ENCODE peak calls at places on chromosome 3, in seven cellular contexts. One of them, this sample, is unnamed.
A peak's percentile ranks its signal among the peaks of the same experiment; 100 is the strongest.

GRCh38 chr3:184336484-184337230 is 743 bp upstream of the FAM131A start:
- DNase-seq in HepG2: peak; percentile 62
- DNase-seq in heart right ventricle: no peak
- DNase-seq in tibial nerve: peak; percentile 60
- DNase-seq in stomach: peak; percentile 55
- DNase-seq in neural progenitor cell: peak; percentile 72
- DNase-seq in CD4-positive, alpha-beta memory T cell: no peak
- DNase-seq in this sample: no peak

GRCh38 chr3:44104668-44105321 is 136.9 kb upstream of the TOPAZ1 start:
- DNase-seq in HepG2: no peak
- DNase-seq in heart right ventricle: no peak
- DNase-seq in tibial nerve: no peak
- DNase-seq in stomach: no peak
- DNase-seq in neural progenitor cell: no peak
- DNase-seq in CD4-positive, alpha-beta memory T cell: no peak
- DNase-seq in this sample: no peak

GRCh38 chr3:72043212-72044133 is 258.5 kb upstream of the PROK2 start:
- DNase-seq in HepG2: no peak
- DNase-seq in heart right ventricle: no peak
- DNase-seq in tibial nerve: no peak
- DNase-seq in stomach: no peak
- DNase-seq in neural progenitor cell: no peak
- DNase-seq in CD4-positive, alpha-beta memory T cell: no peak
- DNase-seq in this sample: no peak

GRCh38 chr3:38646630-38647029 is 2.9 kb downstream of the SCN5A start:
- DNase-seq in HepG2: peak; percentile 60
- DNase-seq in heart right ventricle: no peak
- DNase-seq in tibial nerve: no peak
- DNase-seq in stomach: no peak
- DNase-seq in neural progenitor cell: peak; percentile 74
- DNase-seq in CD4-positive, alpha-beta memory T cell: no peak
- DNase-seq in this sample: no peak

GRCh38 chr3:179181021-179181472 is 32.9 kb downstream of the PIK3CA start:
- DNase-seq in HepG2: no peak
- DNase-seq in heart right ventricle: no peak
- DNase-seq in tibial nerve: no peak
- DNase-seq in stomach: no peak
- DNase-seq in neural progenitor cell: no peak
- DNase-seq in CD4-positive, alpha-beta memory T cell: no peak
- DNase-seq in this sample: no peak

GRCh38 chr3:186241910-186242821 is 119.9 kb downstream of the DGKG start:
- DNase-seq in HepG2: peak; percentile 92
- DNase-seq in heart right ventricle: peak; percentile 65
- DNase-seq in tibial nerve: peak; percentile 58
- DNase-seq in stomach: peak; percentile 76
- DNase-seq in neural progenitor cell: peak; percentile 84
- DNase-seq in CD4-positive, alpha-beta memory T cell: no peak
- DNase-seq in this sample: no peak

GRCh38 chr3:176579741-176580185 is 617.5 kb downstream of the TBL1XR1 start:
- DNase-seq in HepG2: no peak
- DNase-seq in heart right ventricle: no peak
- DNase-seq in tibial nerve: no peak
- DNase-seq in stomach: no peak
- DNase-seq in neural progenitor cell: no peak
- DNase-seq in CD4-positive, alpha-beta memory T cell: no peak
- DNase-seq in this sample: no peak

GRCh38 chr3:119700269-119700919 is 2.4 kb upstream of the CFAP91 start:
- DNase-seq in HepG2: peak; percentile 3
- DNase-seq in heart right ventricle: no peak
- DNase-seq in tibial nerve: no peak
- DNase-seq in stomach: no peak
- DNase-seq in neural progenitor cell: no peak
- DNase-seq in CD4-positive, alpha-beta memory T cell: peak; percentile 16
- DNase-seq in this sample: no peak

GRCh38 chr3:165788531-165788930 is 48.7 kb downstream of the BCHE start:
- DNase-seq in HepG2: no peak
- DNase-seq in heart right ventricle: no peak
- DNase-seq in tibial nerve: no peak
- DNase-seq in stomach: no peak
- DNase-seq in neural progenitor cell: no peak
- DNase-seq in CD4-positive, alpha-beta memory T cell: no peak
- DNase-seq in this sample: no peak

GRCh38 chr3:57953541-57953940 is 54.7 kb upstream of the FLNB start:
- DNase-seq in HepG2: no peak
- DNase-seq in heart right ventricle: no peak
- DNase-seq in tibial nerve: no peak
- DNase-seq in stomach: no peak
- DNase-seq in neural progenitor cell: no peak
- DNase-seq in CD4-positive, alpha-beta memory T cell: no peak
- DNase-seq in this sample: no peak

GRCh38 chr3:14988988-14989394 is 41.6 kb downstream of the NR2C2 start:
- DNase-seq in HepG2: peak; percentile 26
- DNase-seq in heart right ventricle: no peak
- DNase-seq in tibial nerve: no peak
- DNase-seq in stomach: no peak
- DNase-seq in neural progenitor cell: peak; percentile 30
- DNase-seq in CD4-positive, alpha-beta memory T cell: no peak
- DNase-seq in this sample: no peak

GRCh38 chr3:157487339-157487738 is 15.9 kb downstream of the VEPH1 start:
- DNase-seq in HepG2: no peak
- DNase-seq in heart right ventricle: no peak
- DNase-seq in tibial nerve: no peak
- DNase-seq in stomach: no peak
- DNase-seq in neural progenitor cell: no peak
- DNase-seq in CD4-positive, alpha-beta memory T cell: no peak
- DNase-seq in this sample: no peak

GRCh38 chr3:10437995-10438901 is 67.1 kb downstream of the ATP2B2 start:
- DNase-seq in HepG2: no peak
- DNase-seq in heart right ventricle: no peak
- DNase-seq in tibial nerve: no peak
- DNase-seq in stomach: no peak
- DNase-seq in neural progenitor cell: no peak
- DNase-seq in CD4-positive, alpha-beta memory T cell: no peak
- DNase-seq in this sample: peak; percentile 82

GRCh38 chr3:126556637-126557414 is 1.9 kb downstream of the C3orf22 start:
- DNase-seq in HepG2: no peak
- DNase-seq in heart right ventricle: no peak
- DNase-seq in tibial nerve: no peak
- DNase-seq in stomach: peak; percentile 5
- DNase-seq in neural progenitor cell: no peak
- DNase-seq in CD4-positive, alpha-beta memory T cell: no peak
- DNase-seq in this sample: no peak

GRCh38 chr3:132721479-132722164 is 587 bp downstream of the NPHP3 start:
- DNase-seq in HepG2: peak; percentile 59
- DNase-seq in heart right ventricle: peak; percentile 74
- DNase-seq in tibial nerve: peak; percentile 37
- DNase-seq in stomach: peak; percentile 70
- DNase-seq in neural progenitor cell: peak; percentile 88
- DNase-seq in CD4-positive, alpha-beta memory T cell: no peak
- DNase-seq in this sample: no peak

GRCh38 chr3:121660356-121661171 is at the start of gene HCLS1:
- DNase-seq in HepG2: no peak
- DNase-seq in heart right ventricle: peak; percentile 31
- DNase-seq in tibial nerve: peak; percentile 41
- DNase-seq in stomach: peak; percentile 51
- DNase-seq in neural progenitor cell: no peak
- DNase-seq in CD4-positive, alpha-beta memory T cell: peak; percentile 82
- DNase-seq in this sample: no peak

GRCh38 chr3:149316427-149316826 is 17.0 kb downstream of the TM4SF18 start:
- DNase-seq in HepG2: no peak
- DNase-seq in heart right ventricle: no peak
- DNase-seq in tibial nerve: no peak
- DNase-seq in stomach: peak; percentile 33
- DNase-seq in neural progenitor cell: no peak
- DNase-seq in CD4-positive, alpha-beta memory T cell: no peak
- DNase-seq in this sample: no peak

GRCh38 chr3:8887435-8888295 is 75.6 kb downstream of the RAD18 start:
- DNase-seq in HepG2: no peak
- DNase-seq in heart right ventricle: no peak
- DNase-seq in tibial nerve: no peak
- DNase-seq in stomach: no peak
- DNase-seq in neural progenitor cell: no peak
- DNase-seq in CD4-positive, alpha-beta memory T cell: no peak
- DNase-seq in this sample: no peak

GRCh38 chr3:70067860-70068479 is 68.4 kb downstream of the SAMMSON start:
- DNase-seq in HepG2: no peak
- DNase-seq in heart right ventricle: no peak
- DNase-seq in tibial nerve: no peak
- DNase-seq in stomach: no peak
- DNase-seq in neural progenitor cell: no peak
- DNase-seq in CD4-positive, alpha-beta memory T cell: no peak
- DNase-seq in this sample: no peak

GRCh38 chr3:196218155-196218712 is 1.9 kb downstream of the SLC51A start:
- DNase-seq in HepG2: no peak
- DNase-seq in heart right ventricle: no peak
- DNase-seq in tibial nerve: no peak
- DNase-seq in stomach: no peak
- DNase-seq in neural progenitor cell: no peak
- DNase-seq in CD4-positive, alpha-beta memory T cell: no peak
- DNase-seq in this sample: no peak

GRCh38 chr3:169465416-169465815 is 198.1 kb downstream of the MECOM start:
- DNase-seq in HepG2: no peak
- DNase-seq in heart right ventricle: no peak
- DNase-seq in tibial nerve: no peak
- DNase-seq in stomach: no peak
- DNase-seq in neural progenitor cell: no peak
- DNase-seq in CD4-positive, alpha-beta memory T cell: no peak
- DNase-seq in this sample: no peak

GRCh38 chr3:71031914-71032521 is 551.5 kb downstream of the FOXP1 start:
- DNase-seq in HepG2: no peak
- DNase-seq in heart right ventricle: peak; percentile 21
- DNase-seq in tibial nerve: no peak
- DNase-seq in stomach: no peak
- DNase-seq in neural progenitor cell: no peak
- DNase-seq in CD4-positive, alpha-beta memory T cell: no peak
- DNase-seq in this sample: no peak

GRCh38 chr3:115423170-115423569 is 200.1 kb upstream of the GAP43 start:
- DNase-seq in HepG2: no peak
- DNase-seq in heart right ventricle: no peak
- DNase-seq in tibial nerve: no peak
- DNase-seq in stomach: no peak
- DNase-seq in neural progenitor cell: no peak
- DNase-seq in CD4-positive, alpha-beta memory T cell: no peak
- DNase-seq in this sample: no peak

DNA sequence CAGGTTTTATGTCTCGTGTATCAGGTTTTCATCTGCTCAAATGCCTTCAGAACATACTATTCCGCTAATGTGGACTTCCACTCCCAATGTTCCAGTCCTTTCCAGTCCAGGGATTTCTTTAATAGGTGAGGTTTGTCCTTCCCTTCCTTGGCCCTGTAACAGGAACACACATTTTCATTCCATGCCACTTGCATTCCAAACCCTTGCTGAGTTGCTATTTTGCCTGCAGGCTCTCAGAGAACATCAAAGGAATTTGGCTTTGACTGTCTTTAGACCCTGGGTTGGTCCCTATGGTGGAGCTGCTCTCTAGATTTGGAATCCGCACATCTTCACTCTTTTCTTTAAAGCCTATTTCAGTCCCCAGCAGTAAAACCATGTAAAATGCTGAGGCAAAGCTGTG is 12.3 kb upstream of the ALCAM start:
- DNase-seq in HepG2: no peak
- DNase-seq in heart right ventricle: no peak
- DNase-seq in tibial nerve: no peak
- DNase-seq in stomach: no peak
- DNase-seq in neural progenitor cell: peak; percentile 52
- DNase-seq in CD4-positive, alpha-beta memory T cell: no peak
- DNase-seq in this sample: no peak
- H3K4me3 ChIP-seq in HepG2: no peak overlapping the region
- H3K4me3 ChIP-seq in heart right ventricle: no peak overlapping the region
- H3K4me3 ChIP-seq in tibial nerve: peak overlapping the region; percentile 46
- H3K4me3 ChIP-seq in stomach: no peak overlapping the region
- H3K4me3 ChIP-seq in neural progenitor cell: peak overlapping the region; percentile 57
- H3K4me3 ChIP-seq in CD4-positive, alpha-beta memory T cell: no peak overlapping the region
- H3K4me3 ChIP-seq in this sample: peak overlapping the region; percentile 56

GRCh38 chr3:51682079-51682478 is 11.0 kb downstream of the TEX264 start:
- DNase-seq in HepG2: peak; percentile 81
- DNase-seq in heart right ventricle: no peak
- DNase-seq in tibial nerve: peak; percentile 81
- DNase-seq in stomach: peak; percentile 56
- DNase-seq in neural progenitor cell: peak; percentile 85
- DNase-seq in CD4-positive, alpha-beta memory T cell: peak; percentile 84
- DNase-seq in this sample: peak; percentile 67
- H3K27ac ChIP-seq in HepG2: no peak overlapping the region
- H3K27ac ChIP-seq in heart right ventricle: peak overlapping the region; percentile 37
- H3K27ac ChIP-seq in tibial nerve: no peak overlapping the region
- H3K27ac ChIP-seq in stomach: no peak overlapping the region
- H3K27ac ChIP-seq in neural progenitor cell: no peak overlapping the region
- H3K27ac ChIP-seq in CD4-positive, alpha-beta memory T cell: peak overlapping the region; percentile 48
- H3K27ac ChIP-seq in this sample: no peak overlapping the region

DNA sequence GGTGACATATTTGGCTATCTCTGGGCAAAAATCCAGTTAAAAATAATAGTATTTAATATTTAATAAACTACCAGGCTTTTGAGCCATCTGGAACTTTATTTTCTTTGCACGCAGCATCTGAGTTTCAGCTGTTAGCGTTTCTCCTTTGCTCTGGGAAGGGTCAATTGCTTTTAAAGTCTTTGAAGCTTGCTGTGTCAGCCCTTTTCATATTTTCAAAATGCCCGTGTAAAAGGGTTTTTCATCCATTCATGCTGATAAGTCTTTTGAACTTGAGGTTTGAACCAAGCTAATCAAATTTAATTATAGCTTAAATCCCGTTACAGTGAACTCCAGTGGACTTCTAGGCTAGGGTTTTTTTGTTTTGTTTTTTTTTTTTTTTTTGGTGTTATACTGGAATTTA is 79.1 kb downstream of the SLC25A26 start:
- DNase-seq in HepG2: no peak
- DNase-seq in heart right ventricle: no peak
- DNase-seq in tibial nerve: no peak
- DNase-seq in stomach: no peak
- DNase-seq in neural progenitor cell: no peak
- DNase-seq in CD4-positive, alpha-beta memory T cell: no peak
- DNase-seq in this sample: no peak
- H3K4me3 ChIP-seq in HepG2: no peak overlapping the region
- H3K4me3 ChIP-seq in heart right ventricle: no peak overlapping the region
- H3K4me3 ChIP-seq in tibial nerve: no peak overlapping the region
- H3K4me3 ChIP-seq in stomach: no peak overlapping the region
- H3K4me3 ChIP-seq in neural progenitor cell: no peak overlapping the region
- H3K4me3 ChIP-seq in CD4-positive, alpha-beta memory T cell: no peak overlapping the region
- H3K4me3 ChIP-seq in this sample: no peak overlapping the region

GRCh38 chr3:64163019-64163754 is 62.1 kb downstream of the PRICKLE2 start:
- DNase-seq in HepG2: no peak
- DNase-seq in heart right ventricle: no peak
- DNase-seq in tibial nerve: no peak
- DNase-seq in stomach: no peak
- DNase-seq in neural progenitor cell: no peak
- DNase-seq in CD4-positive, alpha-beta memory T cell: no peak
- DNase-seq in this sample: no peak

GRCh38 chr3:64160000-64160690 is 65.1 kb downstream of the PRICKLE2 start:
- DNase-seq in HepG2: no peak
- DNase-seq in heart right ventricle: no peak
- DNase-seq in tibial nerve: no peak
- DNase-seq in stomach: no peak
- DNase-seq in neural progenitor cell: no peak
- DNase-seq in CD4-positive, alpha-beta memory T cell: no peak
- DNase-seq in this sample: no peak

GRCh38 chr3:64163755-64164148 is 61.5 kb downstream of the PRICKLE2 start:
- DNase-seq in HepG2: peak; percentile 20
- DNase-seq in heart right ventricle: no peak
- DNase-seq in tibial nerve: no peak
- DNase-seq in stomach: no peak
- DNase-seq in neural progenitor cell: no peak
- DNase-seq in CD4-positive, alpha-beta memory T cell: no peak
- DNase-seq in this sample: peak; percentile 74

GRCh38 chr3:64164309-64164708 is 61.0 kb downstream of the PRICKLE2 start:
- DNase-seq in HepG2: no peak
- DNase-seq in heart right ventricle: no peak
- DNase-seq in tibial nerve: no peak
- DNase-seq in stomach: no peak
- DNase-seq in neural progenitor cell: no peak
- DNase-seq in CD4-positive, alpha-beta memory T cell: no peak
- DNase-seq in this sample: no peak

GRCh38 chr3:64161481-64161952 is 63.7 kb downstream of the PRICKLE2 start:
- DNase-seq in HepG2: peak; percentile 6
- DNase-seq in heart right ventricle: no peak
- DNase-seq in tibial nerve: no peak
- DNase-seq in stomach: no peak
- DNase-seq in neural progenitor cell: no peak
- DNase-seq in CD4-positive, alpha-beta memory T cell: no peak
- DNase-seq in this sample: no peak
- H3K27ac ChIP-seq in HepG2: no peak overlapping the region
- H3K27ac ChIP-seq in heart right ventricle: peak overlapping the region; percentile 41
- H3K27ac ChIP-seq in tibial nerve: no peak overlapping the region
- H3K27ac ChIP-seq in stomach: no peak overlapping the region
- H3K27ac ChIP-seq in neural progenitor cell: no peak overlapping the region
- H3K27ac ChIP-seq in CD4-positive, alpha-beta memory T cell: no peak overlapping the region
- H3K27ac ChIP-seq in this sample: no peak overlapping the region